ENCODE peak calls at places on chromosome 17, in seven cellular contexts. J, A, B, F, G, H and I are unnamed samples.

GRCh38 chr17:9771465-9771864 is 19.9 kb downstream of the DHRS7C start:
- DNase-seq in G (no peak), A (no peak), H (no peak), J (no peak), B (no peak), F (no peak), I (no peak)

GRCh38 chr17:60173304-60173807 is 23.6 kb downstream of the CA4 start:
- DNase-seq in H (no peak), G (peak), A (no peak), F (no peak), B (no peak), J (no peak), I (no peak)

GRCh38 chr17:29060475-29060874 is 17.5 kb downstream of the PIPOX start:
- DNase-seq in J (no peak), A (no peak), B (no peak), G (no peak), F (no peak), H (peak), I (no peak)

GRCh38 chr17:78272181-78272913 is 40.9 kb downstream of the TMEM235 start:
- DNase-seq in B (no peak), G (peak), F (peak), A (peak), H (no peak), J (peak), I (peak)

GRCh38 chr17:6092182-6092922 is 22.2 kb downstream of the WSCD1 start:
- DNase-seq in G (no peak), J (no peak), H (no peak), F (no peak), B (no peak), A (no peak), I (no peak)

GRCh38 chr17:8924595-8924994 is 40.9 kb downstream of the PIK3R5 start:
- DNase-seq in J (no peak), H (no peak), F (peak), A (no peak), G (no peak), B (no peak), I (no peak)

GRCh38 chr17:78885956-78886355 is 17.0 kb downstream of the CEP295NL start:
- DNase-seq in J (no peak), F (no peak), B (no peak), A (no peak), H (no peak), G (no peak), I (no peak)

GRCh38 chr17:51828901-51829300 is 329.6 kb downstream of the CA10 start:
- DNase-seq in J (no peak), F (no peak), A (no peak), G (no peak), H (no peak), B (no peak), I (no peak)

GRCh38 chr17:9389116-9389515 is 186.5 kb downstream of the STX8 start:
- DNase-seq in F (peak), J (no peak), A (no peak), G (peak), B (no peak), H (no peak), I (no peak)

GRCh38 chr17:46212634-46213435 is 19.6 kb upstream of the KANSL1 start:
- DNase-seq in G (peak), F (peak), A (peak), H (peak), B (peak), J (peak), I (peak)

GRCh38 chr17:72726936-72727335 is 365.6 kb downstream of the SLC39A11 start:
- DNase-seq in J (no peak), H (no peak), A (no peak), B (no peak), F (peak), G (no peak), I (peak)